ENCODE peak calls at places on chromosome 3, in four cellular contexts. One of them, this sample, is unnamed.

GRCh38 chr3:56775931-56776461 is 25.8 kb downstream of the ARHGEF3 start:
- DNase-seq in lower lobe of right lung: no peak
- DNase-seq in fibroblast of lung: no peak
- DNase-seq in GM12878: no peak
- DNase-seq in this sample: no peak

GRCh38 chr3:84961492-84962255 is 2.9 kb downstream of the CADM2 start:
- DNase-seq in fibroblast of lung: no peak
- DNase-seq in GM12878: no peak
- DNase-seq in lower lobe of right lung: no peak
- DNase-seq in this sample: no peak

GRCh38 chr3:121482651-121483050 is 63.1 kb downstream of the POLQ start:
- DNase-seq in fibroblast of lung: peak
- DNase-seq in lower lobe of right lung: no peak
- DNase-seq in GM12878: no peak
- DNase-seq in this sample: no peak

GRCh38 chr3:136350557-136350956 is 100.4 kb downstream of the PCCB start:
- DNase-seq in GM12878: no peak
- DNase-seq in lower lobe of right lung: no peak
- DNase-seq in fibroblast of lung: peak
- DNase-seq in this sample: no peak

GRCh38 chr3:134419214-134419965 is 45.1 kb upstream of the AMOTL2 start:
- DNase-seq in lower lobe of right lung: no peak
- DNase-seq in GM12878: no peak
- DNase-seq in fibroblast of lung: no peak
- DNase-seq in this sample: no peak

GRCh38 chr3:161070980-161071663 is 34.0 kb downstream of the B3GALNT1 start:
- DNase-seq in fibroblast of lung: no peak
- DNase-seq in lower lobe of right lung: no peak
- DNase-seq in GM12878: no peak
- DNase-seq in this sample: no peak

GRCh38 chr3:6753536-6753935 is 107.4 kb upstream of the GRM7 start:
- DNase-seq in GM12878: no peak
- DNase-seq in fibroblast of lung: no peak
- DNase-seq in lower lobe of right lung: no peak
- DNase-seq in this sample: no peak

GRCh38 chr3:60301142-60301541 is 950.1 kb downstream of the FHIT start:
- DNase-seq in lower lobe of right lung: no peak
- DNase-seq in fibroblast of lung: peak
- DNase-seq in GM12878: no peak
- DNase-seq in this sample: no peak

GRCh38 chr3:15159501-15160136 is 46.4 kb upstream of the CAPN7 start:
- DNase-seq in fibroblast of lung: no peak
- DNase-seq in GM12878: peak
- DNase-seq in lower lobe of right lung: no peak
- DNase-seq in this sample: no peak

GRCh38 chr3:46656778-46657556 is 36.5 kb downstream of the ALS2CL start:
- DNase-seq in lower lobe of right lung: no peak
- DNase-seq in GM12878: no peak
- DNase-seq in fibroblast of lung: no peak
- DNase-seq in this sample: no peak

GRCh38 chr3:128498127-128498626 is 5.2 kb upstream of the GATA2 start:
- DNase-seq in GM12878: no peak
- DNase-seq in fibroblast of lung: no peak
- DNase-seq in lower lobe of right lung: no peak
- DNase-seq in this sample: no peak

GRCh38 chr3:141330718-141331369 is 37.5 kb upstream of the ZBTB38 start:
- DNase-seq in GM12878: no peak
- DNase-seq in lower lobe of right lung: no peak
- DNase-seq in fibroblast of lung: peak
- DNase-seq in this sample: no peak

GRCh38 chr3:32459474-32459873 is 43.2 kb downstream of the CMTM6 start:
- DNase-seq in fibroblast of lung: no peak
- DNase-seq in GM12878: no peak
- DNase-seq in lower lobe of right lung: no peak
- DNase-seq in this sample: no peak

GRCh38 chr3:187669675-187670504 is at the start of gene SST:
- DNase-seq in lower lobe of right lung: peak
- DNase-seq in GM12878: no peak
- DNase-seq in fibroblast of lung: peak
- DNase-seq in this sample: no peak

GRCh38 chr3:69212411-69213160 is 90.2 kb upstream of the LMOD3 start:
- DNase-seq in GM12878: no peak
- DNase-seq in fibroblast of lung: peak
- DNase-seq in lower lobe of right lung: no peak
- DNase-seq in this sample: no peak

GRCh38 chr3:106302451-106303221 is 433.8 kb upstream of the CBLB start:
- DNase-seq in fibroblast of lung: no peak
- DNase-seq in lower lobe of right lung: no peak
- DNase-seq in GM12878: peak
- DNase-seq in this sample: no peak

GRCh38 chr3:129476586-129476985 is 36.6 kb downstream of the IFT122 start:
- DNase-seq in GM12878: no peak
- DNase-seq in lower lobe of right lung: no peak
- DNase-seq in fibroblast of lung: no peak
- DNase-seq in this sample: no peak

GRCh38 chr3:156215751-156216150 is 95.4 kb downstream of the KCNAB1 start:
- DNase-seq in fibroblast of lung: no peak
- DNase-seq in lower lobe of right lung: no peak
- DNase-seq in GM12878: no peak
- DNase-seq in this sample: no peak

GRCh38 chr3:46716461-46717441 is 918 bp downstream of the PRSS50 start:
- DNase-seq in fibroblast of lung: no peak
- DNase-seq in GM12878: no peak
- DNase-seq in lower lobe of right lung: no peak
- DNase-seq in this sample: no peak

GRCh38 chr3:72155391-72156064 is 370.6 kb upstream of the PROK2 start:
- DNase-seq in GM12878: no peak
- DNase-seq in lower lobe of right lung: no peak
- DNase-seq in fibroblast of lung: peak
- DNase-seq in this sample: no peak

GRCh38 chr3:50246517-50246954 is 10.5 kb downstream of the GNAI2 start:
- DNase-seq in GM12878: no peak
- DNase-seq in fibroblast of lung: peak
- DNase-seq in lower lobe of right lung: peak
- DNase-seq in this sample: peak

GRCh38 chr3:123790254-123791072 is 93.7 kb downstream of the MYLK start:
- DNase-seq in GM12878: no peak
- DNase-seq in lower lobe of right lung: no peak
- DNase-seq in fibroblast of lung: peak
- DNase-seq in this sample: no peak

GRCh38 chr3:38062809-38063208 is 23.8 kb downstream of the DLEC1 start:
- DNase-seq in fibroblast of lung: no peak
- DNase-seq in GM12878: no peak
- DNase-seq in lower lobe of right lung: no peak
- DNase-seq in this sample: no peak
- TF ChIP-seq CTCF in fibroblast of lung: no peak
- TF ChIP-seq CTCF in GM12878: no peak
- TF ChIP-seq CTCF in lower lobe of right lung: no peak
- TF ChIP-seq CTCF in this sample: no peak

GRCh38 chr3:108292465-108292864 is 3.9 kb upstream of the HHLA2 start:
- DNase-seq in GM12878: no peak
- DNase-seq in fibroblast of lung: no peak
- DNase-seq in lower lobe of right lung: no peak
- DNase-seq in this sample: no peak
- TF ChIP-seq CTCF in GM12878: no peak
- TF ChIP-seq CTCF in fibroblast of lung: no peak
- TF ChIP-seq CTCF in lower lobe of right lung: no peak
- TF ChIP-seq CTCF in this sample: no peak

DNA sequence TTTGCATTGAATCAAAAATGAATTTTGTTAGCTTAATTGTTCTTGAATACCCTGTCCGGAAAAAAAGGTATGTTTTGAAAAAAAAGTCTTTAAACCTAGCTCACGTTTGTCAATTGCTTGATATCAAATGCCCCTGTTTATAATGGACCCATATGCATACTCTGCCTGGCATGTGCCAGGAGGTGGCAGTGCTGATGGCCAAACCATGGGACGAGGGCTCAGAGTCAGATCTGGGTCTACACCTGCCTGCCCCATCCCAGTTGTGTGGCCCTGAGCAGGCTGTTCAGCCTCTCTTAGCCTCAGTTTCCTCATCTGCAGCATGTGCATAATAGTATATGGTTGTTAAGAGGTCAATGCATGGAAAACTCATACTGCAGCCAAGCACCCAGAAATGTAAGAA is 38.8 kb downstream of the PRKCD start:
- DNase-seq in fibroblast of lung: no peak
- DNase-seq in lower lobe of right lung: no peak
- DNase-seq in GM12878: no peak
- DNase-seq in this sample: no peak
- TF ChIP-seq CTCF in fibroblast of lung: no peak
- TF ChIP-seq CTCF in lower lobe of right lung: no peak
- TF ChIP-seq CTCF in GM12878: peak
- TF ChIP-seq CTCF in this sample: no peak

GRCh38 chr3:18765672-18766071 is 340.5 kb upstream of the SATB1 start:
- DNase-seq in lower lobe of right lung: no peak
- DNase-seq in fibroblast of lung: no peak
- DNase-seq in GM12878: no peak
- DNase-seq in this sample: no peak

GRCh38 chr3:18771931-18772330 is 346.8 kb upstream of the SATB1 start:
- DNase-seq in lower lobe of right lung: no peak
- DNase-seq in fibroblast of lung: no peak
- DNase-seq in GM12878: no peak
- DNase-seq in this sample: no peak

GRCh38 chr3:18766971-18767370 is 341.8 kb upstream of the SATB1 start:
- DNase-seq in fibroblast of lung: no peak
- DNase-seq in GM12878: no peak
- DNase-seq in lower lobe of right lung: no peak
- DNase-seq in this sample: no peak

GRCh38 chr3:18770800-18771199 is 345.7 kb upstream of the SATB1 start:
- DNase-seq in GM12878: no peak
- DNase-seq in lower lobe of right lung: no peak
- DNase-seq in fibroblast of lung: no peak
- DNase-seq in this sample: no peak

GRCh38 chr3:18767756-18768303 is 342.7 kb upstream of the SATB1 start:
- DNase-seq in GM12878: no peak
- DNase-seq in lower lobe of right lung: no peak
- DNase-seq in fibroblast of lung: no peak
- DNase-seq in this sample: no peak
- TF ChIP-seq CTCF in GM12878: no peak
- TF ChIP-seq CTCF in lower lobe of right lung: no peak
- TF ChIP-seq CTCF in fibroblast of lung: no peak
- TF ChIP-seq CTCF in this sample: no peak

DNA sequence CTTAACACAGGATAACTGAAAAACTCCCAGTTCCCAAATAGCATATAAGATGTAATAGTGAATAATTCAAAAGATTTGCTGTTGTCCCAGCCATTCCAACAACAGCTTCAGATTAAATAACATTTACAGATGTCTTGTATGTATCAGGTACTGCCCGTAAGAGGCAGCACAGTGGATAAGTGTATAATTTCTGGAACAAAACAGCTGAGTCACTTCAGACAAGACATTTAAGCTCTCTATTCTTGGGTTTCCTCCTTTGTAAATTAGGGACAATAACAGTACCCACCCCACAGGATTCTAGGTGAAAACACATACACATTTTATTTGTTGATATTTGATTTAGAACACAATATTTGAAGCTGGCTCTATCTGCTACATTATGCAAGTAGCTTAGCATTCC is 2.6 kb upstream of the WWTR1 start:
- DNase-seq in fibroblast of lung: no peak
- DNase-seq in GM12878: no peak
- DNase-seq in lower lobe of right lung: no peak
- DNase-seq in this sample: no peak
- TF ChIP-seq CTCF in fibroblast of lung: no peak
- TF ChIP-seq CTCF in GM12878: no peak
- TF ChIP-seq CTCF in lower lobe of right lung: no peak
- TF ChIP-seq CTCF in this sample: no peak

GRCh38 chr3:157544501-157545139 is 41.4 kb upstream of the VEPH1 start:
- DNase-seq in GM12878: no peak
- DNase-seq in lower lobe of right lung: no peak
- DNase-seq in fibroblast of lung: peak
- DNase-seq in this sample: no peak

GRCh38 chr3:157540656-157541055 is 37.4 kb upstream of the VEPH1 start:
- DNase-seq in GM12878: no peak
- DNase-seq in lower lobe of right lung: no peak
- DNase-seq in fibroblast of lung: no peak
- DNase-seq in this sample: no peak

GRCh38 chr3:157541506-157542236 is 38.5 kb upstream of the VEPH1 start:
- DNase-seq in lower lobe of right lung: no peak
- DNase-seq in GM12878: no peak
- DNase-seq in fibroblast of lung: no peak
- DNase-seq in this sample: no peak

GRCh38 chr3:157543491-157544035 is 40.3 kb upstream of the VEPH1 start:
- DNase-seq in lower lobe of right lung: no peak
- DNase-seq in GM12878: no peak
- DNase-seq in fibroblast of lung: no peak
- DNase-seq in this sample: no peak

DNA sequence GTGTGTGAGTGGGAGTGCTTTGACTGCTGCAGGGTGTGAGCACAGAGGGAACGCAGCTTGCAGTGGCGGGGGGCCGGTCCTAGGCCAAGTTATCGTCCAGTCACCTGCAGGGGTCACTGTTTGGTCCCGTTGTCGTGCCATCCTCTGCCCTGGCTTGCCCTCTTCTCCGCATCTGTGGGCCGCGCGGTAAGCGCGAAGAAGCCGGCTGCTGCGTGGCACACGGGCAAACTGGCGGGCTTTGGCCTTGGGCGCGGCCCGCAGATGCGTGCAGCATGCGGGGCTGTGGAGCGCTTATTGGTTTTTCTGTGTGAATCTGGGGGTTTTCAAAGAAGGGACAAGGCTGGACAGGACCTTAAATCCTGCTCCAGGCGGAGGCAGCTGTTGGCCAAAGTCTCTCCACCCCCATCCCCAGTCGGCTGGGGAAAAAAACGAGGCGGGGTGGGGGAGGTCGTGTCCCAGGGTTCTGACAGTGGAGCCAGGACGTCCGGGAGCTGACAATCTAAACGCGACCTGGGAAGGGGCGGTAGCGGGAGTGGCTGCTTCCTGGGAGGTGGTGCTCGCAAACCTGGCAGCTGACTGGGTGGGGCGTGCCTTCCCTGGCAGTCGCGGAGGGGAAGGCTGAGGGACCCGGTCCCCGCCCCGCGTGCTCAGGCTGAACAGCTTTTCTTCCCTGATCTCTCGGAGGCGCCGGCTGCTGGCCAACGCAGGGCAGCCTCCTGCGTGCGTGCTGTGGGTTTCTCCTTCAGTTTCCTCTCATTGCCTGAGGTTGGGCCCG is 39.7 kb upstream of the VEPH1 start:
- DNase-seq in lower lobe of right lung: peak
- DNase-seq in GM12878: no peak
- DNase-seq in fibroblast of lung: peak
- DNase-seq in this sample: no peak
- TF ChIP-seq CTCF in lower lobe of right lung: no peak
- TF ChIP-seq CTCF in GM12878: no peak
- TF ChIP-seq CTCF in fibroblast of lung: peak
- TF ChIP-seq CTCF in this sample: no peak